ENCODE peak calls at places on chromosomes 16 and 17, in five cellular contexts. One of them, this sample, is unnamed.

GRCh38 chr17:27889711-27890251 is 3.4 kb downstream of the LYRM9 start:
- DNase-seq in HCT116: no peak
- DNase-seq in H1: no peak
- DNase-seq in K562: no peak
- DNase-seq in GM12878: no peak
- DNase-seq in this sample: no peak

GRCh38 chr16:61194573-61194972 is 841.7 kb downstream of the CDH8 start:
- DNase-seq in K562: no peak
- DNase-seq in HCT116: no peak
- DNase-seq in H1: no peak
- DNase-seq in GM12878: no peak
- DNase-seq in this sample: no peak

GRCh38 chr16:82201906-82202305 is 31.9 kb upstream of the MPHOSPH6 start:
- DNase-seq in GM12878: no peak
- DNase-seq in K562: no peak
- DNase-seq in H1: no peak
- DNase-seq in HCT116: no peak
- DNase-seq in this sample: no peak

GRCh38 chr16:73210686-73211085 is 162.8 kb upstream of the ZFHX3 start:
- DNase-seq in H1: no peak
- DNase-seq in K562: no peak
- DNase-seq in GM12878: no peak
- DNase-seq in HCT116: no peak
- DNase-seq in this sample: no peak

GRCh38 chr16:3669067-3669466 is 14.6 kb downstream of the DNASE1 start:
- DNase-seq in K562: no peak
- DNase-seq in HCT116: no peak
- DNase-seq in GM12878: no peak
- DNase-seq in H1: no peak
- DNase-seq in this sample: no peak

GRCh38 chr17:77425791-77426641 is 285.2 kb downstream of the SEC14L1 start:
- DNase-seq in HCT116: no peak
- DNase-seq in H1: no peak
- DNase-seq in K562: peak; percentile 86
- DNase-seq in GM12878: no peak
- DNase-seq in this sample: no peak

GRCh38 chr17:81566461-81567126 is 14.4 kb upstream of the FAAP100 start:
- DNase-seq in H1: no peak
- DNase-seq in GM12878: no peak
- DNase-seq in K562: no peak
- DNase-seq in HCT116: peak; percentile 41
- DNase-seq in this sample: peak; percentile 63

GRCh38 chr17:42010898-42011516 is 6.2 kb downstream of the DNAJC7 start:
- DNase-seq in H1: no peak
- DNase-seq in K562: peak; percentile 93
- DNase-seq in HCT116: no peak
- DNase-seq in GM12878: no peak
- DNase-seq in this sample: no peak

GRCh38 chr17:66747561-66748275 is 87.2 kb upstream of the CACNG5 start:
- DNase-seq in H1: no peak
- DNase-seq in HCT116: no peak
- DNase-seq in GM12878: no peak
- DNase-seq in K562: no peak
- DNase-seq in this sample: no peak

GRCh38 chr16:85148959-85149358 is 36.7 kb upstream of the CIBAR2 start:
- DNase-seq in K562: no peak
- DNase-seq in HCT116: no peak
- DNase-seq in GM12878: no peak
- DNase-seq in H1: no peak
- DNase-seq in this sample: peak; percentile 61

GRCh38 chr16:74724820-74725549 is 24.3 kb upstream of the MLKL start:
- DNase-seq in HCT116: no peak
- DNase-seq in H1: no peak
- DNase-seq in K562: no peak
- DNase-seq in GM12878: no peak
- DNase-seq in this sample: no peak

GRCh38 chr17:17220529-17220928 is 14.4 kb upstream of the PLD6 start:
- DNase-seq in HCT116: no peak
- DNase-seq in K562: no peak
- DNase-seq in H1: no peak
- DNase-seq in GM12878: no peak
- DNase-seq in this sample: no peak

GRCh38 chr16:23080329-23080728 is 68.9 kb downstream of the USP31 start:
- DNase-seq in HCT116: no peak
- DNase-seq in H1: no peak
- DNase-seq in K562: peak; percentile 26
- DNase-seq in GM12878: no peak
- DNase-seq in this sample: no peak

GRCh38 chr17:2547176-2547575 is 35.5 kb upstream of the METTL16 start:
- DNase-seq in H1: no peak
- DNase-seq in GM12878: no peak
- DNase-seq in K562: no peak
- DNase-seq in HCT116: no peak
- DNase-seq in this sample: no peak

GRCh38 chr17:57948555-57949420 is 6.4 kb downstream of the CUEDC1 start:
- DNase-seq in HCT116: peak; percentile 100
- DNase-seq in H1: no peak
- DNase-seq in K562: no peak
- DNase-seq in GM12878: no peak
- DNase-seq in this sample: peak; percentile 65

GRCh38 chr17:35073991-35074627 is 10.6 kb upstream of the RFFL start:
- DNase-seq in HCT116: no peak
- DNase-seq in GM12878: no peak
- DNase-seq in H1: no peak
- DNase-seq in K562: no peak
- DNase-seq in this sample: peak; percentile 6
- TF ChIP-seq JUND in HCT116: no peak
- TF ChIP-seq JUND in GM12878: no peak
- TF ChIP-seq JUND in H1: no peak
- TF ChIP-seq JUND in K562: no peak
- TF ChIP-seq JUND in this sample: no peak

GRCh38 chr17:44005527-44005864 is 1.1 kb downstream of the NAGS start:
- DNase-seq in H1: no peak
- DNase-seq in GM12878: no peak
- DNase-seq in K562: no peak
- DNase-seq in HCT116: no peak
- DNase-seq in this sample: no peak

GRCh38 chr17:44004761-44005526 is 522 bp downstream of the NAGS start:
- DNase-seq in HCT116: no peak
- DNase-seq in GM12878: no peak
- DNase-seq in K562: no peak
- DNase-seq in H1: no peak
- DNase-seq in this sample: no peak

GRCh38 chr17:44006581-44007345 is 2.3 kb downstream of the NAGS start:
- DNase-seq in H1: peak; percentile 94
- DNase-seq in GM12878: peak; percentile 73
- DNase-seq in K562: peak; percentile 100
- DNase-seq in HCT116: peak; percentile 95
- DNase-seq in this sample: peak; percentile 98

GRCh38 chr17:44007346-44008204 is 3.2 kb downstream of the NAGS start:
- DNase-seq in K562: no peak
- DNase-seq in HCT116: no peak
- DNase-seq in H1: no peak
- DNase-seq in GM12878: no peak
- DNase-seq in this sample: peak; percentile 38

DNA sequence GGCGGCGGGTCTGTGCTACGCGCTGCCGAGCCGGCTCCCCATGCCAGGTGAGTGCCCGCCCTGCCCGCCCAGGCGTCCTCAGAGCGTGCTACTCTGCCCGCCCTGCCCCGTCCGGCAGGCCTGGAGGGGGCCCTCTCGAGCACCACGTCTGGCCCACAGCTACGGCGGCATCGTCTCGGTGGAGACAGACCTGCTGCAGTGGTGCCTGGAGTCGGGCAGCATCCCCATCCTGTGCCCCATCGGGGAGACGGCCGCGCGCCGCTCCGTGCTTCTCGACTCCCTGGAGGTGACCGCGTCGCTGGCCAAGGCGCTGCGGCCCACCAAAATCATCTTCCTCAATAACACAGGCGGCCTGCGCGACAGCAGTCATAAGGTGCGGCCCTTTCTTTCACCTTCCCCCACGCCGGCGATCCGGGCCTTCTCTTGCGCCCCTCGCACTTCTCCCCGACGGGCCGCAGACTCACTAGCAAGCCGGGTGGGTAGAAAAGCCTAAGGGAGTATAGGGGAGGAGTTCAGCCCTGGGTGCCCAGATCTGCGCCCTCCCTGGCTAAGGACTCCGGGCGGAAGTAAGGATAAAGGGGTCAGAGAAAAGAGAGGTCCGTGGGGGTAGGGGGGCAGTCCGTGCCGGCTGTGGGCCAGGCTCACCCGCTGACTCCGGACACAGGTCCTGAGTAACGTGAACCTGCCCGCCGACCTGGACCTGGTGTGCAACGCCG is 1.6 kb downstream of the NAGS start:
- DNase-seq in HCT116: no peak
- DNase-seq in K562: no peak
- DNase-seq in GM12878: no peak
- DNase-seq in H1: no peak
- DNase-seq in this sample: no peak
- TF ChIP-seq JUND in HCT116: no peak
- TF ChIP-seq JUND in K562: no peak
- TF ChIP-seq JUND in GM12878: no peak
- TF ChIP-seq JUND in H1: no peak
- TF ChIP-seq JUND in this sample: no peak

GRCh38 chr17:48051706-48052486 is 3.7 kb downstream of the NFE2L1 start:
- DNase-seq in GM12878: no peak
- DNase-seq in H1: no peak
- DNase-seq in HCT116: no peak
- DNase-seq in K562: peak; percentile 24
- DNase-seq in this sample: peak; percentile 47
- TF ChIP-seq JUND in GM12878: no peak
- TF ChIP-seq JUND in H1: no peak
- TF ChIP-seq JUND in HCT116: no peak
- TF ChIP-seq JUND in K562: no peak
- TF ChIP-seq JUND in this sample: no peak

GRCh38 chr16:2210386-2211365 is at the start of gene BRICD5:
- DNase-seq in HCT116: no peak
- DNase-seq in H1: no peak
- DNase-seq in K562: no peak
- DNase-seq in GM12878: no peak
- DNase-seq in this sample: no peak
- TF ChIP-seq JUND in HCT116: no peak
- TF ChIP-seq JUND in H1: no peak
- TF ChIP-seq JUND in K562: no peak
- TF ChIP-seq JUND in GM12878: no peak
- TF ChIP-seq JUND in this sample: no peak

GRCh38 chr17:6525111-6525510 is 31.2 kb downstream of the PITPNM3 start:
- DNase-seq in GM12878: no peak
- DNase-seq in K562: no peak
- DNase-seq in HCT116: no peak
- DNase-seq in H1: no peak
- DNase-seq in this sample: no peak

GRCh38 chr17:6523330-6523729 is 33.0 kb downstream of the PITPNM3 start:
- DNase-seq in GM12878: no peak
- DNase-seq in K562: no peak
- DNase-seq in H1: peak; percentile 39
- DNase-seq in HCT116: peak; percentile 32
- DNase-seq in this sample: peak; percentile 3

GRCh38 chr17:6525731-6526130 is 30.6 kb downstream of the PITPNM3 start:
- DNase-seq in HCT116: no peak
- DNase-seq in K562: no peak
- DNase-seq in GM12878: no peak
- DNase-seq in H1: no peak
- DNase-seq in this sample: no peak

GRCh38 chr17:6523809-6524355 is 32.5 kb downstream of the PITPNM3 start:
- DNase-seq in GM12878: no peak
- DNase-seq in HCT116: no peak
- DNase-seq in H1: no peak
- DNase-seq in K562: no peak
- DNase-seq in this sample: no peak

DNA sequence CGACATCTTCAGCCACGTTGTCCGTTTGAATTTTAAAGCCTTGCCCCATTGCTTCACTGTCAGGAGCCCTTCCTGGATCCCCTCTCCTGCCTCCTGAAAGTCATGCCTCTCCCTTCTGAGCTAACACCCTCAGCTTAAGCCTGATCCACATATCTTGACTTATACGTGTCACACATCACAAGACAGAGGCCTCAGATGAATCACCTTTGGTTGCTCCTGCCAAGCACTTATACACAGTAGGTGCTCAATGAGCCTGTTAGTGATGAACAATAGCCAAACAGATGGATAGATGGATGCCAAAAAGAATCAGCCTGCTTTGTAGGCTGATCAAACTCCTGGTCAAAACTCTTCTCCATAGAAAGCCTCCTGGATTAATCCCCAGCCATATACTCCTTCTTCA is 31.8 kb downstream of the PITPNM3 start:
- DNase-seq in H1: no peak
- DNase-seq in HCT116: peak; percentile 37
- DNase-seq in K562: no peak
- DNase-seq in GM12878: no peak
- DNase-seq in this sample: no peak
- TF ChIP-seq JUND in H1: no peak
- TF ChIP-seq JUND in HCT116: peak; percentile 67
- TF ChIP-seq JUND in K562: no peak
- TF ChIP-seq JUND in GM12878: no peak
- TF ChIP-seq JUND in this sample: no peak

DNA sequence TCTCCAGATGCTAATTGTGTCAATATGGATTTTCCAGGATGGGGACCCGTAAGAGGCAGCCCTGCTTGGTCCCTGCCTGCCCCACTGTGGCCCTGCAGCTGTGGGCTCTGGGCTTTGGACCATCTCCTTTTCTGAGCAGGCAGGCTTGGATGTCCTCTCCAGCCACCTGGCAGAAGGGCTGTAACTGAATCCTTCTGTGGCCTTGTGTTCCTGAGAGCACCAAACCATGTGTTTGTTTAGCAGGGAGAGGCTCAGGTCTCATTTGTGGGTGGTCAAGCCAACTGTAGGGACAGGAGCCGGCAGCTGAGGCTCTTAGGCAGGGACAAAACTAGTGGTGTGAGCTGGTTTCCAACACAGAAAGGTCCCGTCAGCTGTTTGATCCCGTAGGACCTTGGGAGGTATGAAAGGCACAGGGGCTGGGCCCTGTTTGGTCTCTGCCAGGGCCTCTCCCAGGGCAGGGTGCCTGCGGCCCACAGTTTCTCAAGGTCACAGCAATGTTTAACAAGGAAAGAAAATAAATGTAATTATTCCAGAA is 18.5 kb downstream of the SEC14L5 start:
- DNase-seq in HCT116: no peak
- DNase-seq in H1: no peak
- DNase-seq in K562: no peak
- DNase-seq in GM12878: no peak
- DNase-seq in this sample: no peak
- TF ChIP-seq JUND in HCT116: no peak
- TF ChIP-seq JUND in H1: no peak
- TF ChIP-seq JUND in K562: no peak
- TF ChIP-seq JUND in GM12878: no peak
- TF ChIP-seq JUND in this sample: no peak

GRCh38 chr16:25501530-25502255 is 190.1 kb upstream of the HS3ST4 start:
- DNase-seq in GM12878: no peak
- DNase-seq in H1: no peak
- DNase-seq in K562: no peak
- DNase-seq in HCT116: no peak
- DNase-seq in this sample: no peak
- TF ChIP-seq JUND in GM12878: no peak
- TF ChIP-seq JUND in H1: no peak
- TF ChIP-seq JUND in K562: no peak
- TF ChIP-seq JUND in HCT116: no peak
- TF ChIP-seq JUND in this sample: no peak

This sample was measured in T47D.